ENCODE peak calls at places on chromosomes 16 and 17, in five cellular contexts. H is A549, U is left ventricle myocardium inferior, V is pancreas, K is prostate gland. S is an unnamed sample. For H3K4me1, the result is how much of the 10 kb centered on the place peaks cover.

GRCh38 chr16:24257965-24258364 is 1.8 kb downstream of the CACNG3 start:
- DNase-seq in K (no peak), U (no peak), V (no peak), H (no peak), S (no peak)

GRCh38 chr17:10702574-10702973 is 5.2 kb downstream of the ADPRM start:
- DNase-seq in U (no peak), H (no peak), K (no peak), V (no peak), S (no peak)

GRCh38 chr16:57757326-57757786 is 21.8 kb downstream of the KATNB1 start:
- DNase-seq in V (peak), U (peak), H (peak), K (peak), S (peak)

GRCh38 chr16:66049865-66050264 is 316.6 kb upstream of the CDH5 start:
- DNase-seq in V (no peak), K (no peak), H (no peak), U (no peak), S (no peak)

GRCh38 chr16:21167360-21167759 is 8.9 kb downstream of the LDAF1 start:
- DNase-seq in V (no peak), K (no peak), H (peak), U (no peak), S (no peak)

GRCh38 chr16:3120435-3120834 is 8.0 kb downstream of the ZNF205 start:
- DNase-seq in K (no peak), V (no peak), H (no peak), U (no peak), S (no peak)

GRCh38 chr16:7422489-7422888 is 89.8 kb downstream of the RBFOX1 start:
- DNase-seq in V (no peak), K (no peak), U (no peak), H (no peak), S (no peak)

GRCh38 chr17:27466748-27467375 is 10.6 kb downstream of the KSR1 start:
- DNase-seq in U (no peak), V (no peak), H (no peak), K (no peak), S (no peak)

GRCh38 chr16:50588276-50588675 is 40.1 kb downstream of the NKD1 start:
- DNase-seq in U (no peak), H (no peak), V (no peak), K (no peak), S (no peak)

GRCh38 chr16:50584033-50584722 is 36.0 kb downstream of the NKD1 start:
- DNase-seq in U (no peak), V (no peak), K (no peak), H (no peak), S (no peak)

GRCh38 chr16:50587543-50587942 is 39.3 kb downstream of the NKD1 start:
- DNase-seq in U (no peak), H (no peak), K (no peak), V (no peak), S (no peak)

GRCh38 chr16:50583211-50583610 is 35.0 kb downstream of the NKD1 start:
- DNase-seq in K (no peak), V (no peak), H (no peak), U (no peak), S (no peak)

GRCh38 chr16:50585331-50585776 is 37.2 kb downstream of the NKD1 start:
- DNase-seq in U (peak), K (no peak), H (no peak), V (no peak), S (no peak)
- H3K4me1 ChIP-seq in U (under half), K (under half), H (under half), V (under half), S (under half)

DNA sequence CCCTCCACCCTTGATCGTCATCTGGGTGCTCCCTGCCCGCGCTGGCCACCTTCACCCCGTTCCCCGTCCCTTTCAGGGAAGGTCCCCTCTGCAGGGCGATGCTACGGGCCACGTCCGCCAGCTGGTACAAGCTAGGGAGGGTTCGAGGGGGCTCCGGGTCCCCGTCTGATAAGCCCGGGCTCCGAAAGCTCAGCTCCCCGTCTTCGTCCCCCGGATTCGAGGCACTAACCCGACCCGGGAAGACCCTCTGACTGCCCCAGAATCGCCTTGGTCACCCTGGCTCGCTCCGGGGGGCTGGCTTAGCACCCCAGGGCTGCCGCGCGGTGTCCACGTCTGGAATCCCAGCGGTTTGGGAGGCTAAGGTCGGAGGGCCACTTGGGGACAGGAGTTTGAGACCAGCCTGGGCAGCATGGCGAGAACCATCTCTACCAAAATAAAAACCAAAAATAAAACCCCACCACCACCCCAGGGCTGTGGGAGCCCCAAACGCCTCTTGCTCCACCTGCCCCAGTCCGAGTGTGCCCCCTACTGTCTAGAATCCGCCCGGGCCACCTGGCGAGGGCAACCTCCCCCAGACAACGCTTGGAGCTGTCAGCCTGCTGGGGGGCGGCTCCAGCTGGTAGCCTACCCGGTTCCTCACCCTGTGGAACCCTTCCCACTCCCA is 1.1 kb upstream of the SLC43A2 start:
- DNase-seq in H (peak), V (peak), K (peak), U (peak), S (no peak)
- H3K4me1 ChIP-seq in H (under half), V (under half), K (under half), U (under half), S (under half)

DNA sequence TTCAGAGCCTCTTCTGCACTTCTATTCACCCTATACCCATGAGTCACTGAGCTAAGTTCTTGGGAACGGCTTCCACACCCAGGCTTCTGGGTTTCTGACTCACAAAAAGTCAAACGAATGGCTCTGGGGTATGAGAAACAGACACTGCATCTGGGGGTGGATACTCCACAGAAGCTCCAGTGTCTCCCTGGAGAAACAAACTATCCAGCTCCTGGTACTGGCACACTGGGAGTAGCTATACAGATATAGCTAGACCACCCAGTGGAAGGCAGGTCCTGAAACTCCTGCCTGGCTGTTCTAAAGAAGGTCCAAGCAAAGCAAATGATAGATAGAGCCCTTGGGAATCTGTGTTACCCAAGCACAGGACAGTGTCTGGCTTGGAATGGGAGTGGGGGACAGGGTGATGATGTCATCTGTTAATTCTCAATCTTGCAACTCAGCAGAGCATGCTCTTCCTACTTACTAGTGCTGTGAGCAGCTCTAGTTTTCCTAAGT is 6.9 kb downstream of the MMP28 start:
- DNase-seq in K (no peak), H (peak), V (no peak), U (no peak), S (no peak)
- H3K4me1 ChIP-seq in K (under half), H (half or more), V (under half), U (under half), S (under half)

GRCh38 chr17:21291357-21291756 is 6.8 kb downstream of the MAP2K3 start:
- DNase-seq in H (no peak), U (no peak), K (no peak), V (no peak), S (no peak)
- H3K4me1 ChIP-seq in H (under half), U (half or more), K (under half), V (under half), S (under half)

GRCh38 chr16:11135167-11135973 is 120.6 kb downstream of the SOCS1 start:
- DNase-seq in U (no peak), V (no peak), K (no peak), H (no peak), S (no peak)
- H3K4me1 ChIP-seq in U (half or more), V (under half), K (under half), H (under half), S (under half)

GRCh38 chr17:78875738-78876597 is 27.0 kb downstream of the CEP295NL start:
- DNase-seq in K (no peak), H (no peak), V (peak), U (no peak), S (no peak)

GRCh38 chr17:78878871-78879270 is 24.1 kb downstream of the CEP295NL start:
- DNase-seq in H (no peak), K (no peak), V (no peak), U (no peak), S (no peak)

GRCh38 chr17:78875331-78875730 is 27.7 kb downstream of the CEP295NL start:
- DNase-seq in H (no peak), V (no peak), K (no peak), U (no peak), S (no peak)

GRCh38 chr17:78879679-78880186 is 23.3 kb downstream of the CEP295NL start:
- DNase-seq in U (peak), K (no peak), H (no peak), V (peak), S (no peak)

GRCh38 chr17:78878261-78878660 is 24.7 kb downstream of the CEP295NL start:
- DNase-seq in K (no peak), H (no peak), V (no peak), U (no peak), S (no peak)
- H3K4me1 ChIP-seq in K (under half), H (under half), V (under half), U (half or more), S (under half)

GRCh38 chr17:16909472-16909871 is 62.4 kb downstream of the TNFRSF13B start:
- DNase-seq in V (no peak), H (no peak), K (no peak), U (no peak), S (no peak)
- H3K4me1 ChIP-seq in V (under half), H (under half), K (under half), U (under half), S (under half)

GRCh38 chr16:27325736-27326135 is 12.0 kb downstream of the IL4R start:
- DNase-seq in U (no peak), V (no peak), H (no peak), K (no peak), S (no peak)
- H3K4me1 ChIP-seq in U (half or more), V (half or more), H (under half), K (under half), S (under half)

S was measured in HAP-1.